ENCODE peak calls at places on chromosomes 3 and 15, in five cellular contexts. W is naive thymus-derived CD4-positive, alpha-beta T cell; C is adrenal gland; B is PC-3; X is tibial artery. H is an unnamed sample.
A peak's percentile ranks its signal among the peaks of the same experiment; 100 is the strongest.

GRCh38 chr15:31252386-31252785 is 74.2 kb upstream of the KLF13 start:
- DNase-seq in W (no peak), X (no peak), C (no peak), B (no peak), H (no peak)

GRCh38 chr15:63050737-63051700 is 8.5 kb downstream of the TPM1 start:
- DNase-seq in C (no peak), X (no peak), B (peak; percentile 79), W (no peak), H (no peak)

GRCh38 chr15:101052681-101053121 is 133.5 kb downstream of the LRRK1 start:
- DNase-seq in W (no peak), B (no peak), X (peak; percentile 59), C (no peak), H (no peak)

GRCh38 chr15:22884344-22884743 is 45.9 kb downstream of the NIPA2 start:
- DNase-seq in W (no peak), X (no peak), C (no peak), B (no peak), H (no peak)

GRCh38 chr3:25438791-25439555 is 10.9 kb downstream of the RARB start:
- DNase-seq in X (no peak), B (no peak), W (no peak), C (no peak), H (no peak)

GRCh38 chr15:79339588-79340314 is 28.8 kb downstream of the TMED3 start:
- DNase-seq in X (no peak), W (no peak), B (peak; percentile 66), C (no peak), H (no peak)

GRCh38 chr3:12822725-12823373 is 18.5 kb downstream of the RPL32 start:
- DNase-seq in W (no peak), X (no peak), B (peak; percentile 73), C (no peak), H (peak; percentile 32)

GRCh38 chr15:28920781-28921331 is 35.1 kb downstream of the APBA2 start:
- DNase-seq in B (no peak), X (peak; percentile 48), W (peak; percentile 32), C (no peak), H (no peak)

GRCh38 chr3:100627491-100627890 is 18.1 kb downstream of the ADGRG7 start:
- DNase-seq in C (no peak), B (no peak), X (no peak), W (no peak), H (no peak)

GRCh38 chr3:65713016-65713415 is 325.7 kb downstream of the MAGI1 start:
- DNase-seq in X (no peak), W (no peak), C (no peak), B (no peak), H (no peak)

GRCh38 chr3:172751188-172751571 is 654 bp downstream of the ECT2 start:
- DNase-seq in X (no peak), B (peak; percentile 25), W (peak; percentile 4), C (no peak), H (peak; percentile 14)

GRCh38 chr3:165159760-165160421 is 36.3 kb downstream of the SLITRK3 start:
- DNase-seq in B (no peak), X (no peak), C (no peak), W (no peak), H (no peak)

GRCh38 chr15:75142499-75142898 is 59.2 kb upstream of the C15orf39 start:
- DNase-seq in B (no peak), X (no peak), C (no peak), W (no peak), H (no peak)
- H3K4me3 ChIP-seq in B (no peak overlapping the region), X (no peak overlapping the region), C (no peak overlapping the region), W (no peak overlapping the region), H (no peak overlapping the region)

DNA sequence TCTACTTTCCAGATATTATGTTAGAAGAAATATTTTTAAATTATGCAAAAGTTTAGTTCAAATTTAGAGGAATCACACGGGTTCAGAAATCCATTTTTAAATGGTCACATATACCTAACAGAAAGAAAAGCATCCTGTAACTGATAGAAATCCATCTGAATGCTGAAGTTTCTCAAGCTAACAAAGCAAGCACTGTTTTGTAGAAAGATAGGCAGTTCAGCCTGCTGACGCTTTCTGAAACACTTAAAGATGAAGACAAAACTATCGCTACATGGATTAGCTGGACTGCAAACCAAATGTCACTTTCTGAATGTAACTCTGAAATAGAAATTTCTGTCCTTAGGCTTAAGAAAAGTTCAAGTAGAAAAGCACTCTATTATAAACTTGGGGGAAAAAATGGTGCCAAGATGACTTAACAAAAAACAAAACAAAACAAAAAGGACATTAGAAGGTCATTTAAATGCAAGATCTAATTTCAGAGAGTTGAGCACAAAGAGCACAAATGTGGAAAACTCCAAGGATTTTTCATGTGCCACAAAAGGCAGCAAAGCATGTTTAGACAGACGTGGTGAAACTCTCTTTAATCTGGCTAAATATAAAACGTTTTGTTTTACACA is 1.3 kb downstream of the PLOD2 start:
- DNase-seq in W (no peak), X (no peak), C (no peak), B (no peak), H (no peak)
- H3K4me3 ChIP-seq in W (no peak overlapping the region), X (peak overlapping the region; percentile 86), C (peak overlapping the region; percentile 71), B (peak overlapping the region; percentile 79), H (no peak overlapping the region)

GRCh38 chr3:10817506-10817905 is 1.5 kb downstream of the SLC6A11 start:
- DNase-seq in B (peak; percentile 63), W (no peak), C (no peak), X (no peak), H (no peak)

GRCh38 chr3:10816863-10817253 is 830 bp downstream of the SLC6A11 start:
- DNase-seq in W (no peak), X (no peak), B (peak; percentile 43), C (no peak), H (no peak)

GRCh38 chr3:10814623-10815022 is 1.4 kb upstream of the SLC6A11 start:
- DNase-seq in W (no peak), X (no peak), C (no peak), B (no peak), H (no peak)

GRCh38 chr3:10816019-10816862 is at the start of gene SLC6A11:
- DNase-seq in W (no peak), B (peak; percentile 72), X (no peak), C (no peak), H (no peak)

GRCh38 chr3:10815487-10815886 is 541 bp upstream of the SLC6A11 start:
- DNase-seq in B (no peak), C (no peak), X (no peak), W (no peak), H (no peak)
- H3K4me3 ChIP-seq in B (peak overlapping the region; percentile 76), C (no peak overlapping the region), X (no peak overlapping the region), W (no peak overlapping the region), H (no peak overlapping the region)

GRCh38 chr3:127384717-127385539 is 97.1 kb upstream of the PRR20G start:
- DNase-seq in B (no peak), W (no peak), C (no peak), X (peak; percentile 51), H (no peak)
- H3K4me3 ChIP-seq in B (no peak overlapping the region), W (no peak overlapping the region), C (no peak overlapping the region), X (no peak overlapping the region), H (no peak overlapping the region)

DNA sequence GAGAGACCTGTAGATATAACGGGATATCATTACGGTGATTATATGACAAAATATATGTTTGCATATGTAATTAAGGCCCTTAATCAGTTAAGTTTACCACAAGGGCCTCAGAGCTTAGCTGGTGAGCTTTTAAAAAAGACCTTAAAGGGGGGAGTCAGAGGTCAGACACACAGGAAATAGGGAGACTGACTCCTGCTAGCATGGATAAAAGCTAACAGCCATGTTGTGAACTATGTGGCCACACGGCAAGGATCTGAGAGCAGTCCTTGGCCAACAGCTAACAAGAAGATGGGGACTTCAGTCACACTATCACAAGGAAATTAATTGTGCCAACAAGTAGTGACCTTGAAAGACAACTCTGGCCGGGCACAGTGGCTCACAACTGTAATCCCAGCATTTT is 3.1 kb downstream of the STAG1 start:
- DNase-seq in W (no peak), C (no peak), X (no peak), B (no peak), H (no peak)
- H3K4me3 ChIP-seq in W (no peak overlapping the region), C (no peak overlapping the region), X (no peak overlapping the region), B (no peak overlapping the region), H (peak overlapping the region; percentile 18)

GRCh38 chr15:25715536-25716413 is 147.4 kb downstream of the ATP10A start:
- DNase-seq in B (no peak), X (peak; percentile 61), W (no peak), C (no peak), H (no peak)
- H3K4me3 ChIP-seq in B (no peak overlapping the region), X (no peak overlapping the region), W (no peak overlapping the region), C (no peak overlapping the region), H (no peak overlapping the region)